ENCODE peak calls at places on chromosomes 16 and 17, in four cellular contexts. One of them, this sample, is unnamed.

GRCh38 chr16:87970206-87970605 is 19.0 kb downstream of the BANP start:
- DNase-seq in substantia nigra: no peak
- DNase-seq in stimulated activated CD4-positive, alpha-beta T cell treated with anti-CD3 and anti-CD28 coated beads, TNF-alpha, amount 100 ng/mL, for 48 hours: no peak
- DNase-seq in anterior cingulate cortex: no peak
- DNase-seq in this sample: no peak

GRCh38 chr16:72939247-72939646 is 108.7 kb downstream of the ZFHX3 start:
- DNase-seq in anterior cingulate cortex: no peak
- DNase-seq in stimulated activated CD4-positive, alpha-beta T cell treated with anti-CD3 and anti-CD28 coated beads, TNF-alpha, amount 100 ng/mL, for 48 hours: no peak
- DNase-seq in substantia nigra: no peak
- DNase-seq in this sample: no peak

GRCh38 chr17:69677130-69677529 is 262.6 kb downstream of the MAP2K6 start:
- DNase-seq in anterior cingulate cortex: no peak
- DNase-seq in substantia nigra: no peak
- DNase-seq in stimulated activated CD4-positive, alpha-beta T cell treated with anti-CD3 and anti-CD28 coated beads, TNF-alpha, amount 100 ng/mL, for 48 hours: no peak
- DNase-seq in this sample: no peak

GRCh38 chr16:47732806-47733150 is 271.6 kb downstream of the PHKB start:
- DNase-seq in anterior cingulate cortex: no peak
- DNase-seq in stimulated activated CD4-positive, alpha-beta T cell treated with anti-CD3 and anti-CD28 coated beads, TNF-alpha, amount 100 ng/mL, for 48 hours: no peak
- DNase-seq in substantia nigra: no peak
- DNase-seq in this sample: no peak

GRCh38 chr16:85334718-85335583 is 222.7 kb upstream of the CIBAR2 start:
- DNase-seq in stimulated activated CD4-positive, alpha-beta T cell treated with anti-CD3 and anti-CD28 coated beads, TNF-alpha, amount 100 ng/mL, for 48 hours: no peak
- DNase-seq in substantia nigra: no peak
- DNase-seq in anterior cingulate cortex: no peak
- DNase-seq in this sample: no peak

GRCh38 chr16:77652399-77652798 is 69.9 kb upstream of the NUDT7 start:
- DNase-seq in anterior cingulate cortex: no peak
- DNase-seq in substantia nigra: no peak
- DNase-seq in stimulated activated CD4-positive, alpha-beta T cell treated with anti-CD3 and anti-CD28 coated beads, TNF-alpha, amount 100 ng/mL, for 48 hours: no peak
- DNase-seq in this sample: no peak

GRCh38 chr16:10122546-10122945 is 59.7 kb downstream of the GRIN2A start:
- DNase-seq in anterior cingulate cortex: no peak
- DNase-seq in substantia nigra: no peak
- DNase-seq in stimulated activated CD4-positive, alpha-beta T cell treated with anti-CD3 and anti-CD28 coated beads, TNF-alpha, amount 100 ng/mL, for 48 hours: no peak
- DNase-seq in this sample: no peak

GRCh38 chr17:8555062-8555461 is 75.5 kb downstream of the MYH10 start:
- DNase-seq in anterior cingulate cortex: no peak
- DNase-seq in substantia nigra: no peak
- DNase-seq in stimulated activated CD4-positive, alpha-beta T cell treated with anti-CD3 and anti-CD28 coated beads, TNF-alpha, amount 100 ng/mL, for 48 hours: no peak
- DNase-seq in this sample: no peak

GRCh38 chr17:72409405-72410002 is 288.7 kb downstream of the SOX9 start:
- DNase-seq in anterior cingulate cortex: no peak
- DNase-seq in substantia nigra: no peak
- DNase-seq in stimulated activated CD4-positive, alpha-beta T cell treated with anti-CD3 and anti-CD28 coated beads, TNF-alpha, amount 100 ng/mL, for 48 hours: no peak
- DNase-seq in this sample: no peak

GRCh38 chr16:56691885-56692284 is 9.6 kb downstream of the MT1X start:
- DNase-seq in substantia nigra: no peak
- DNase-seq in stimulated activated CD4-positive, alpha-beta T cell treated with anti-CD3 and anti-CD28 coated beads, TNF-alpha, amount 100 ng/mL, for 48 hours: no peak
- DNase-seq in anterior cingulate cortex: no peak
- DNase-seq in this sample: no peak

GRCh38 chr16:3774819-3775218 is 57.5 kb upstream of the TRAP1 start:
- DNase-seq in anterior cingulate cortex: no peak
- DNase-seq in stimulated activated CD4-positive, alpha-beta T cell treated with anti-CD3 and anti-CD28 coated beads, TNF-alpha, amount 100 ng/mL, for 48 hours: no peak
- DNase-seq in substantia nigra: no peak
- DNase-seq in this sample: no peak

GRCh38 chr16:81723098-81723723 is 55.9 kb upstream of the PLCG2 start:
- DNase-seq in stimulated activated CD4-positive, alpha-beta T cell treated with anti-CD3 and anti-CD28 coated beads, TNF-alpha, amount 100 ng/mL, for 48 hours: no peak
- DNase-seq in anterior cingulate cortex: peak
- DNase-seq in substantia nigra: peak
- DNase-seq in this sample: peak

GRCh38 chr17:82648761-82649474 is 674 bp upstream of the WDR45B start:
- DNase-seq in anterior cingulate cortex: no peak
- DNase-seq in stimulated activated CD4-positive, alpha-beta T cell treated with anti-CD3 and anti-CD28 coated beads, TNF-alpha, amount 100 ng/mL, for 48 hours: peak
- DNase-seq in substantia nigra: peak
- DNase-seq in this sample: no peak

GRCh38 chr17:7220593-7221280 is 999 bp downstream of the ACADVL start:
- DNase-seq in stimulated activated CD4-positive, alpha-beta T cell treated with anti-CD3 and anti-CD28 coated beads, TNF-alpha, amount 100 ng/mL, for 48 hours: no peak
- DNase-seq in substantia nigra: peak
- DNase-seq in anterior cingulate cortex: no peak
- DNase-seq in this sample: no peak